ENCODE peak calls at places on chromosome 18, in four cellular contexts. One of them, this sample, is unnamed.

GRCh38 chr18:35497006-35497333 is 790 bp downstream of the INO80C start:
- DNase-seq in stomach: no peak
- DNase-seq in A549: no peak
- DNase-seq in OCI-LY7: no peak
- DNase-seq in this sample: no peak

GRCh38 chr18:74342416-74343043 is 26.9 kb downstream of the C18orf63 start:
- DNase-seq in stomach: peak; percentile 30
- DNase-seq in A549: no peak
- DNase-seq in OCI-LY7: peak; percentile 19
- DNase-seq in this sample: peak; percentile 26

GRCh38 chr18:48098007-48098406 is 167.5 kb upstream of the SMAD2 start:
- DNase-seq in stomach: no peak
- DNase-seq in A549: no peak
- DNase-seq in OCI-LY7: no peak
- DNase-seq in this sample: no peak

GRCh38 chr18:9612215-9612830 is 2.0 kb downstream of the PPP4R1 start:
- DNase-seq in stomach: peak; percentile 44
- DNase-seq in A549: peak; percentile 52
- DNase-seq in OCI-LY7: peak; percentile 72
- DNase-seq in this sample: peak; percentile 51

GRCh38 chr18:50289103-50289433 is 1.6 kb upstream of the CXXC1 start:
- DNase-seq in stomach: no peak
- DNase-seq in A549: no peak
- DNase-seq in OCI-LY7: no peak
- DNase-seq in this sample: no peak

GRCh38 chr18:67483237-67483636 is 33.3 kb downstream of the DSEL start:
- DNase-seq in stomach: no peak
- DNase-seq in A549: no peak
- DNase-seq in OCI-LY7: no peak
- DNase-seq in this sample: no peak

GRCh38 chr18:77210249-77210648 is 39.4 kb upstream of the GALR1 start:
- DNase-seq in stomach: no peak
- DNase-seq in A549: no peak
- DNase-seq in OCI-LY7: no peak
- DNase-seq in this sample: no peak

GRCh38 chr18:11008544-11008943 is 140.8 kb downstream of the PIEZO2 start:
- DNase-seq in stomach: no peak
- DNase-seq in A549: no peak
- DNase-seq in OCI-LY7: no peak
- DNase-seq in this sample: no peak

GRCh38 chr18:70219688-70220087 is 14.2 kb upstream of the RTTN start:
- DNase-seq in stomach: no peak
- DNase-seq in A549: no peak
- DNase-seq in OCI-LY7: no peak
- DNase-seq in this sample: no peak

GRCh38 chr18:70221156-70221910 is 15.8 kb upstream of the RTTN start:
- DNase-seq in stomach: no peak
- DNase-seq in A549: no peak
- DNase-seq in OCI-LY7: no peak
- DNase-seq in this sample: no peak

GRCh38 chr18:70221911-70222278 is 16.4 kb upstream of the RTTN start:
- DNase-seq in stomach: no peak
- DNase-seq in A549: no peak
- DNase-seq in OCI-LY7: no peak
- DNase-seq in this sample: no peak

GRCh38 chr18:70216788-70217187 is 11.3 kb upstream of the RTTN start:
- DNase-seq in stomach: no peak
- DNase-seq in A549: no peak
- DNase-seq in OCI-LY7: no peak
- DNase-seq in this sample: no peak

GRCh38 chr18:70220628-70221027 is 15.1 kb upstream of the RTTN start:
- DNase-seq in stomach: no peak
- DNase-seq in A549: no peak
- DNase-seq in OCI-LY7: no peak
- DNase-seq in this sample: no peak
- H3K4me3 ChIP-seq in stomach: no peak overlapping the region
- H3K4me3 ChIP-seq in A549: no peak overlapping the region
- H3K4me3 ChIP-seq in OCI-LY7: no peak overlapping the region
- H3K4me3 ChIP-seq in this sample: no peak overlapping the region

GRCh38 chr18:14914771-14915170 is 166.8 kb downstream of the ANKRD30B start:
- DNase-seq in stomach: no peak
- DNase-seq in A549: no peak
- DNase-seq in OCI-LY7: no peak
- DNase-seq in this sample: no peak
- H3K4me3 ChIP-seq in stomach: no peak overlapping the region
- H3K4me3 ChIP-seq in A549: no peak overlapping the region
- H3K4me3 ChIP-seq in OCI-LY7: no peak overlapping the region
- H3K4me3 ChIP-seq in this sample: no peak overlapping the region

DNA sequence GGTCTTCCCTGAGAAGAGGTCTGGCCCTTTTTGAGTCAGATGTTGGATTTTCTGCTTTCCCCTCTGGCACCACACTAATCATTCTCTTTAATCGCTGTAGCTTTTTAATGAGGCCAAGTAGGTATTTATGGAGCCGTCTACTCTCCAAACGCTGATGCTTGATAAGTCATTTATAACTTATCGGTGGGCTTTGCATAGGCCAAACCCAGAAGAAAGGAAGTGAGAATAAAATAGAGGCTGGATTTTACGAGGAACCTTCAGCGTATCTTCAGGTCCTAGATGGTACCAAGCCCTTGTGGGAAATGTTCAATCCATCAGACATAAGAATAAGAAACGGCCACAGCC is 142.5 kb upstream of the CTAGE1 start:
- DNase-seq in stomach: no peak
- DNase-seq in A549: no peak
- DNase-seq in OCI-LY7: no peak
- DNase-seq in this sample: no peak
- H3K4me3 ChIP-seq in stomach: peak overlapping the region; percentile 49
- H3K4me3 ChIP-seq in A549: peak overlapping the region; percentile 63
- H3K4me3 ChIP-seq in OCI-LY7: no peak overlapping the region
- H3K4me3 ChIP-seq in this sample: peak overlapping the region; percentile 43

GRCh38 chr18:59264651-59265245 is 8.5 kb downstream of the RAX start:
- DNase-seq in stomach: no peak
- DNase-seq in A549: no peak
- DNase-seq in OCI-LY7: no peak
- DNase-seq in this sample: no peak
- H3K4me3 ChIP-seq in stomach: peak overlapping the region; percentile 31
- H3K4me3 ChIP-seq in A549: peak overlapping the region; percentile 47
- H3K4me3 ChIP-seq in OCI-LY7: no peak overlapping the region
- H3K4me3 ChIP-seq in this sample: no peak overlapping the region

GRCh38 chr18:63155169-63155852 is 164.3 kb downstream of the BCL2 start:
- DNase-seq in stomach: peak; percentile 76
- DNase-seq in A549: peak; percentile 39
- DNase-seq in OCI-LY7: peak; percentile 79
- DNase-seq in this sample: no peak

GRCh38 chr18:63152791-63153190 is 166.8 kb downstream of the BCL2 start:
- DNase-seq in stomach: no peak
- DNase-seq in A549: no peak
- DNase-seq in OCI-LY7: no peak
- DNase-seq in this sample: no peak

GRCh38 chr18:63155910-63156773 is 163.4 kb downstream of the BCL2 start:
- DNase-seq in stomach: no peak
- DNase-seq in A549: no peak
- DNase-seq in OCI-LY7: no peak
- DNase-seq in this sample: no peak

GRCh38 chr18:63152096-63152495 is 167.5 kb downstream of the BCL2 start:
- DNase-seq in stomach: no peak
- DNase-seq in A549: no peak
- DNase-seq in OCI-LY7: no peak
- DNase-seq in this sample: no peak

GRCh38 chr18:63154350-63155152 is 165.0 kb downstream of the BCL2 start:
- DNase-seq in stomach: no peak
- DNase-seq in A549: no peak
- DNase-seq in OCI-LY7: no peak
- DNase-seq in this sample: no peak
- H3K4me3 ChIP-seq in stomach: no peak overlapping the region
- H3K4me3 ChIP-seq in A549: peak overlapping the region; percentile 38
- H3K4me3 ChIP-seq in OCI-LY7: no peak overlapping the region
- H3K4me3 ChIP-seq in this sample: no peak overlapping the region